ENCODE peak calls at places on chromosomes 2 and 18, in six cellular contexts. F is GM06990; Z is activated naive CD8-positive, alpha-beta T cell treated with anti-CD3 and anti-CD28 coated beads, Interleukin-2, amount 50 U/mL, for 16 hours; S is astrocyte of the hippocampus; N is mucosa of gallbladder; V is GM13976. L is an unnamed sample.

GRCh38 chr2:238080518-238080917 is 19.6 kb upstream of the ESPNL start:
- DNase-seq in F (no peak), N (no peak), Z (no peak), V (no peak), S (no peak), L (no peak)

GRCh38 chr2:13650586-13651180 is 933.9 kb downstream of the TRIB2 start:
- DNase-seq in S (no peak), V (no peak), F (no peak), Z (no peak), N (no peak), L (no peak)

GRCh38 chr2:215590353-215590752 is 154.5 kb upstream of the FN1 start:
- DNase-seq in V (no peak), F (no peak), Z (no peak), S (no peak), N (no peak), L (no peak)

GRCh38 chr2:33406622-33407021 is 69.8 kb upstream of the RASGRP3 start:
- DNase-seq in F (no peak), S (peak), V (no peak), Z (no peak), N (no peak), L (no peak)

GRCh38 chr2:216694201-216694825 is 1.0 kb downstream of the IGFBP5 start:
- DNase-seq in F (peak), S (peak), V (no peak), N (peak), Z (peak), L (no peak)

GRCh38 chr2:148523315-148523714 is 121.2 kb upstream of the EPC2 start:
- DNase-seq in N (no peak), F (no peak), S (no peak), Z (no peak), V (no peak), L (no peak)

GRCh38 chr2:64018715-64019082 is 529 bp downstream of the VPS54 start:
- DNase-seq in N (peak), S (no peak), V (no peak), F (no peak), Z (no peak), L (peak)

GRCh38 chr18:26546875-26547301 is 1.5 kb downstream of the KCTD1 start:
- DNase-seq in N (no peak), Z (no peak), S (peak), V (no peak), F (peak), L (no peak)

GRCh38 chr2:168642873-168643272 is 159.6 kb upstream of the NOSTRIN start:
- DNase-seq in V (no peak), S (no peak), N (no peak), F (no peak), Z (no peak), L (no peak)

GRCh38 chr2:192783643-192784042 is 588.9 kb upstream of the TMEFF2 start:
- DNase-seq in V (no peak), Z (no peak), N (no peak), S (no peak), F (no peak), L (no peak)